ENCODE peak calls at places on chromosomes 13 and 19, in ten cellular contexts. One of them, this sample, is unnamed.
A peak's percentile ranks its signal among the peaks of the same experiment; 100 is the strongest.

GRCh38 chr13:101930331-101930730 is 471.5 kb downstream of the FGF14 start:
- DNase-seq in heart right ventricle: no peak
- DNase-seq in mammary epithelial cell: no peak
- DNase-seq in breast epithelium: no peak
- DNase-seq in Caco-2: no peak
- DNase-seq in uterus: no peak
- DNase-seq in psoas muscle: no peak
- DNase-seq in CD4-positive, CD25-positive, alpha-beta regulatory T cell: no peak
- DNase-seq in hepatocyte: no peak
- DNase-seq in esophagus squamous epithelium: no peak
- DNase-seq in this sample: no peak

GRCh38 chr19:1945899-1946298 is 4.9 kb downstream of the CSNK1G2 start:
- DNase-seq in heart right ventricle: peak; percentile 32
- DNase-seq in mammary epithelial cell: no peak
- DNase-seq in breast epithelium: no peak
- DNase-seq in Caco-2: peak; percentile 62
- DNase-seq in uterus: peak; percentile 50
- DNase-seq in psoas muscle: no peak
- DNase-seq in CD4-positive, CD25-positive, alpha-beta regulatory T cell: no peak
- DNase-seq in hepatocyte: peak; percentile 53
- DNase-seq in esophagus squamous epithelium: no peak
- DNase-seq in this sample: no peak

GRCh38 chr13:113762075-113762474 is 3.0 kb downstream of the TMEM255B start:
- DNase-seq in heart right ventricle: no peak
- DNase-seq in mammary epithelial cell: no peak
- DNase-seq in breast epithelium: no peak
- DNase-seq in Caco-2: no peak
- DNase-seq in uterus: no peak
- DNase-seq in psoas muscle: no peak
- DNase-seq in CD4-positive, CD25-positive, alpha-beta regulatory T cell: no peak
- DNase-seq in hepatocyte: no peak
- DNase-seq in esophagus squamous epithelium: no peak
- DNase-seq in this sample: no peak

GRCh38 chr13:78977311-78977710 is 318.4 kb upstream of the OBI1 start:
- DNase-seq in heart right ventricle: no peak
- DNase-seq in mammary epithelial cell: no peak
- DNase-seq in breast epithelium: no peak
- DNase-seq in Caco-2: no peak
- DNase-seq in uterus: no peak
- DNase-seq in psoas muscle: no peak
- DNase-seq in CD4-positive, CD25-positive, alpha-beta regulatory T cell: no peak
- DNase-seq in hepatocyte: no peak
- DNase-seq in esophagus squamous epithelium: no peak
- DNase-seq in this sample: no peak

GRCh38 chr13:36029171-36029570 is 102.0 kb downstream of the DCLK1 start:
- DNase-seq in heart right ventricle: no peak
- DNase-seq in mammary epithelial cell: peak; percentile 11
- DNase-seq in breast epithelium: no peak
- DNase-seq in Caco-2: no peak
- DNase-seq in uterus: no peak
- DNase-seq in psoas muscle: no peak
- DNase-seq in CD4-positive, CD25-positive, alpha-beta regulatory T cell: no peak
- DNase-seq in hepatocyte: no peak
- DNase-seq in esophagus squamous epithelium: no peak
- DNase-seq in this sample: no peak

GRCh38 chr13:39634956-39635355 is 20.5 kb upstream of the COG6 start:
- DNase-seq in heart right ventricle: no peak
- DNase-seq in mammary epithelial cell: no peak
- DNase-seq in breast epithelium: no peak
- DNase-seq in Caco-2: no peak
- DNase-seq in uterus: no peak
- DNase-seq in psoas muscle: no peak
- DNase-seq in CD4-positive, CD25-positive, alpha-beta regulatory T cell: no peak
- DNase-seq in hepatocyte: no peak
- DNase-seq in esophagus squamous epithelium: no peak
- DNase-seq in this sample: no peak

GRCh38 chr13:29310806-29311205 is 284.7 kb downstream of the SLC7A1 start:
- DNase-seq in heart right ventricle: no peak
- DNase-seq in mammary epithelial cell: no peak
- DNase-seq in breast epithelium: no peak
- DNase-seq in Caco-2: no peak
- DNase-seq in uterus: no peak
- DNase-seq in psoas muscle: no peak
- DNase-seq in CD4-positive, CD25-positive, alpha-beta regulatory T cell: no peak
- DNase-seq in hepatocyte: no peak
- DNase-seq in esophagus squamous epithelium: no peak
- DNase-seq in this sample: no peak

GRCh38 chr13:97369269-97369893 is 64.6 kb upstream of the RAP2A start:
- DNase-seq in heart right ventricle: no peak
- DNase-seq in mammary epithelial cell: no peak
- DNase-seq in breast epithelium: no peak
- DNase-seq in Caco-2: no peak
- DNase-seq in uterus: no peak
- DNase-seq in psoas muscle: no peak
- DNase-seq in CD4-positive, CD25-positive, alpha-beta regulatory T cell: no peak
- DNase-seq in hepatocyte: no peak
- DNase-seq in esophagus squamous epithelium: no peak
- DNase-seq in this sample: no peak

GRCh38 chr19:30861896-30862295 is 487.3 kb downstream of the TSHZ3 start:
- DNase-seq in heart right ventricle: no peak
- DNase-seq in mammary epithelial cell: no peak
- DNase-seq in breast epithelium: no peak
- DNase-seq in Caco-2: no peak
- DNase-seq in uterus: no peak
- DNase-seq in psoas muscle: no peak
- DNase-seq in CD4-positive, CD25-positive, alpha-beta regulatory T cell: no peak
- DNase-seq in hepatocyte: no peak
- DNase-seq in esophagus squamous epithelium: no peak
- DNase-seq in this sample: no peak

GRCh38 chr19:48609571-48610108 is 3.1 kb downstream of the SPACA4 start:
- DNase-seq in heart right ventricle: no peak
- DNase-seq in mammary epithelial cell: no peak
- DNase-seq in breast epithelium: no peak
- DNase-seq in Caco-2: no peak
- DNase-seq in uterus: no peak
- DNase-seq in psoas muscle: no peak
- DNase-seq in CD4-positive, CD25-positive, alpha-beta regulatory T cell: no peak
- DNase-seq in hepatocyte: no peak
- DNase-seq in esophagus squamous epithelium: no peak
- DNase-seq in this sample: no peak

GRCh38 chr19:51417107-51417806 is at the start of gene SIGLEC10:
- DNase-seq in heart right ventricle: peak; percentile 18
- DNase-seq in mammary epithelial cell: no peak
- DNase-seq in breast epithelium: no peak
- DNase-seq in Caco-2: no peak
- DNase-seq in uterus: no peak
- DNase-seq in psoas muscle: no peak
- DNase-seq in CD4-positive, CD25-positive, alpha-beta regulatory T cell: no peak
- DNase-seq in hepatocyte: no peak
- DNase-seq in esophagus squamous epithelium: peak; percentile 38
- DNase-seq in this sample: no peak

GRCh38 chr13:23867027-23867491 is 22.1 kb downstream of the MIPEP start:
- DNase-seq in heart right ventricle: no peak
- DNase-seq in mammary epithelial cell: peak; percentile 24
- DNase-seq in breast epithelium: no peak
- DNase-seq in Caco-2: no peak
- DNase-seq in uterus: no peak
- DNase-seq in psoas muscle: no peak
- DNase-seq in CD4-positive, CD25-positive, alpha-beta regulatory T cell: no peak
- DNase-seq in hepatocyte: peak; percentile 44
- DNase-seq in esophagus squamous epithelium: no peak
- DNase-seq in this sample: no peak

GRCh38 chr13:22454586-22454985 is 726.2 kb upstream of the SGCG start:
- DNase-seq in heart right ventricle: no peak
- DNase-seq in mammary epithelial cell: no peak
- DNase-seq in breast epithelium: no peak
- DNase-seq in Caco-2: no peak
- DNase-seq in uterus: no peak
- DNase-seq in psoas muscle: no peak
- DNase-seq in CD4-positive, CD25-positive, alpha-beta regulatory T cell: no peak
- DNase-seq in hepatocyte: no peak
- DNase-seq in esophagus squamous epithelium: no peak
- DNase-seq in this sample: no peak

GRCh38 chr19:55536366-55536765 is 567 bp downstream of the SBK2 start:
- DNase-seq in heart right ventricle: no peak
- DNase-seq in mammary epithelial cell: no peak
- DNase-seq in breast epithelium: no peak
- DNase-seq in Caco-2: no peak
- DNase-seq in uterus: no peak
- DNase-seq in psoas muscle: no peak
- DNase-seq in CD4-positive, CD25-positive, alpha-beta regulatory T cell: no peak
- DNase-seq in hepatocyte: no peak
- DNase-seq in esophagus squamous epithelium: no peak
- DNase-seq in this sample: no peak

GRCh38 chr19:10226021-10226375 is 5.1 kb downstream of the S1PR2 start:
- DNase-seq in heart right ventricle: no peak
- DNase-seq in mammary epithelial cell: no peak
- DNase-seq in breast epithelium: no peak
- DNase-seq in Caco-2: no peak
- DNase-seq in uterus: no peak
- DNase-seq in psoas muscle: no peak
- DNase-seq in CD4-positive, CD25-positive, alpha-beta regulatory T cell: no peak
- DNase-seq in hepatocyte: no peak
- DNase-seq in esophagus squamous epithelium: no peak
- DNase-seq in this sample: no peak
- H3K4me1 ChIP-seq in heart right ventricle: peaks cover 30% of the 10 kb centered on the region
- H3K4me1 ChIP-seq in mammary epithelial cell: peaks cover 17% of the 10 kb centered on the region
- H3K4me1 ChIP-seq in breast epithelium: peaks cover 7% of the 10 kb centered on the region
- H3K4me1 ChIP-seq in Caco-2: no peaks in the 10 kb centered on the region
- H3K4me1 ChIP-seq in uterus: peaks cover 3% of the 10 kb centered on the region
- H3K4me1 ChIP-seq in psoas muscle: peaks cover 8% of the 10 kb centered on the region
- H3K4me1 ChIP-seq in CD4-positive, CD25-positive, alpha-beta regulatory T cell: peaks cover 21% of the 10 kb centered on the region
- H3K4me1 ChIP-seq in hepatocyte: peaks cover 10% of the 10 kb centered on the region
- H3K4me1 ChIP-seq in esophagus squamous epithelium: peaks cover 50% of the 10 kb centered on the region
- H3K4me1 ChIP-seq in this sample: peaks cover 32% of the 10 kb centered on the region

GRCh38 chr19:36833430-36833829 is 4.8 kb downstream of the ZNF790 start:
- DNase-seq in heart right ventricle: no peak
- DNase-seq in mammary epithelial cell: no peak
- DNase-seq in breast epithelium: no peak
- DNase-seq in Caco-2: no peak
- DNase-seq in uterus: no peak
- DNase-seq in psoas muscle: no peak
- DNase-seq in CD4-positive, CD25-positive, alpha-beta regulatory T cell: no peak
- DNase-seq in hepatocyte: no peak
- DNase-seq in esophagus squamous epithelium: no peak
- DNase-seq in this sample: no peak

GRCh38 chr19:36838784-36839324 is 667 bp upstream of the ZNF790 start:
- DNase-seq in heart right ventricle: no peak
- DNase-seq in mammary epithelial cell: no peak
- DNase-seq in breast epithelium: no peak
- DNase-seq in Caco-2: no peak
- DNase-seq in uterus: no peak
- DNase-seq in psoas muscle: no peak
- DNase-seq in CD4-positive, CD25-positive, alpha-beta regulatory T cell: no peak
- DNase-seq in hepatocyte: no peak
- DNase-seq in esophagus squamous epithelium: no peak
- DNase-seq in this sample: no peak

GRCh38 chr19:36837902-36838783 is at the start of gene ZNF790:
- DNase-seq in heart right ventricle: peak; percentile 93
- DNase-seq in mammary epithelial cell: peak; percentile 88
- DNase-seq in breast epithelium: peak; percentile 82
- DNase-seq in Caco-2: peak; percentile 38
- DNase-seq in uterus: peak; percentile 85
- DNase-seq in psoas muscle: peak; percentile 93
- DNase-seq in CD4-positive, CD25-positive, alpha-beta regulatory T cell: peak; percentile 73
- DNase-seq in hepatocyte: peak; percentile 94
- DNase-seq in esophagus squamous epithelium: peak; percentile 64
- DNase-seq in this sample: peak; percentile 68

DNA sequence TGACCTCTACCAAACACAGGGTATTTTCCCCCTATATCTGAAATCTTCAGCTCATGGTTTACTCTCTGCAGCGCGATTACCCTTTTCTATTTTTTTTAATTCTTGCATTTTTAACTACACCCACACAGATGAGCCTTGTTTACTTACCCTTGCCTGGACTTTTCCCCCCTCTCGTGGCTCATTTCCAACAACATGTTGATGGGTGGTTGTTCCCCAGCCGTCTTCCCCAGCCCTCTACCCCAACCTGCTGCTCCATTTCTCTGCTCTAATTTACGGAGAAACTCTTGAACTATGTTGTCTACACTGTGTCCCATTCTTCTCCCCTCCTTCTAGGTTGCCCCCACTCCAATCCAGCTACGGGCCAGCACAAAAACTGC is 674 bp downstream of the ZNF790 start:
- DNase-seq in heart right ventricle: no peak
- DNase-seq in mammary epithelial cell: peak; percentile 1
- DNase-seq in breast epithelium: no peak
- DNase-seq in Caco-2: no peak
- DNase-seq in uterus: no peak
- DNase-seq in psoas muscle: no peak
- DNase-seq in CD4-positive, CD25-positive, alpha-beta regulatory T cell: no peak
- DNase-seq in hepatocyte: peak; percentile 35
- DNase-seq in esophagus squamous epithelium: no peak
- DNase-seq in this sample: no peak
- H3K9me3 ChIP-seq in heart right ventricle: peaks cover 4% of the 10 kb centered on the region
- H3K9me3 ChIP-seq in mammary epithelial cell: peaks cover 13% of the 10 kb centered on the region
- H3K9me3 ChIP-seq in breast epithelium: peaks cover 42% of the 10 kb centered on the region
- H3K9me3 ChIP-seq in Caco-2: peaks cover 38% of the 10 kb centered on the region
- H3K9me3 ChIP-seq in uterus: peaks cover 22% of the 10 kb centered on the region
- H3K9me3 ChIP-seq in psoas muscle: peaks cover 61% of the 10 kb centered on the region
- H3K9me3 ChIP-seq in CD4-positive, CD25-positive, alpha-beta regulatory T cell: peaks cover 40% of the 10 kb centered on the region
- H3K9me3 ChIP-seq in hepatocyte: peaks cover 30% of the 10 kb centered on the region
- H3K9me3 ChIP-seq in esophagus squamous epithelium: peaks cover 48% of the 10 kb centered on the region
- H3K9me3 ChIP-seq in this sample: peaks cover 30% of the 10 kb centered on the region

GRCh38 chr19:42132851-42133528 is 744 bp upstream of the POU2F2 start:
- DNase-seq in heart right ventricle: peak; percentile 32
- DNase-seq in mammary epithelial cell: peak; percentile 41
- DNase-seq in breast epithelium: peak; percentile 54
- DNase-seq in Caco-2: peak; percentile 89
- DNase-seq in uterus: peak; percentile 31
- DNase-seq in psoas muscle: peak; percentile 80
- DNase-seq in CD4-positive, CD25-positive, alpha-beta regulatory T cell: peak; percentile 78
- DNase-seq in hepatocyte: peak; percentile 75
- DNase-seq in esophagus squamous epithelium: no peak
- DNase-seq in this sample: no peak
- H3K4me3 ChIP-seq in heart right ventricle: peak overlapping the region; percentile 28
- H3K4me3 ChIP-seq in mammary epithelial cell: no peak overlapping the region
- H3K4me3 ChIP-seq in breast epithelium: peak overlapping the region; percentile 19
- H3K4me3 ChIP-seq in Caco-2: peak overlapping the region; percentile 26
- H3K4me3 ChIP-seq in uterus: no peak overlapping the region
- H3K4me3 ChIP-seq in psoas muscle: peak overlapping the region; percentile 49
- H3K4me3 ChIP-seq in CD4-positive, CD25-positive, alpha-beta regulatory T cell: peak overlapping the region; percentile 81
- H3K4me3 ChIP-seq in hepatocyte: no peak overlapping the region
- H3K4me3 ChIP-seq in esophagus squamous epithelium: peak overlapping the region; percentile 3
- H3K4me3 ChIP-seq in this sample: peak overlapping the region; percentile 64

DNA sequence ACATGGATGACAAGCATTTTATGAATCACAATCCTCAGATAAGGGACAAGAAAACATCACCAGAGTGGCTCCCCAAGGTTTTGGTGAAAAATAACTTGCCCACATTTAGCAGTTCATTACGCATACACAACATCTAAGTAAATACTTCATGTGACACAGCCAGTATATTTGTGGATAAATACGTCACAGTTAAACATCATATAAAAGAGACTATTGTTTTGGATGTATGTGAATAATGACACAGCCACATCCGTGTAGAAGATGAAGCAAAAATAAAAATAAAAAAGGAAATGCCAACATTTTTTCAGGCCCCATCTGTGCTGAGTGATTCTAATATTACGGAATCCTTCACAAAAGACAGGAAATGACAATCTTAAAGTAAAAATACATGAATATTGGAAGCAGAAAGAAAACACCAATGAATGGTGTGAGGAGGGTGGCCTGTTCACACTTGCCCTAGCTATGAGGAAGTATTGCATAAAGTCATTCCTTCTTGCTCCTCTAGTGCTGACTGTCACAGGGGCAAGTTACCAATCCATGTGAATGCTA is 457.1 kb downstream of the KLF12 start:
- DNase-seq in heart right ventricle: no peak
- DNase-seq in mammary epithelial cell: peak; percentile 95
- DNase-seq in breast epithelium: no peak
- DNase-seq in Caco-2: no peak
- DNase-seq in uterus: no peak
- DNase-seq in psoas muscle: no peak
- DNase-seq in CD4-positive, CD25-positive, alpha-beta regulatory T cell: no peak
- DNase-seq in hepatocyte: peak; percentile 18
- DNase-seq in esophagus squamous epithelium: no peak
- DNase-seq in this sample: no peak
- H3K4me1 ChIP-seq in heart right ventricle: no peaks in the 10 kb centered on the region
- H3K4me1 ChIP-seq in mammary epithelial cell: peaks cover 18% of the 10 kb centered on the region
- H3K4me1 ChIP-seq in breast epithelium: no peaks in the 10 kb centered on the region
- H3K4me1 ChIP-seq in Caco-2: peaks cover 53% of the 10 kb centered on the region
- H3K4me1 ChIP-seq in uterus: no peaks in the 10 kb centered on the region
- H3K4me1 ChIP-seq in psoas muscle: no peaks in the 10 kb centered on the region
- H3K4me1 ChIP-seq in CD4-positive, CD25-positive, alpha-beta regulatory T cell: no peaks in the 10 kb centered on the region
- H3K4me1 ChIP-seq in hepatocyte: peaks cover 22% of the 10 kb centered on the region
- H3K4me1 ChIP-seq in esophagus squamous epithelium: peaks cover 59% of the 10 kb centered on the region
- H3K4me1 ChIP-seq in this sample: peaks cover 6% of the 10 kb centered on the region